ENCODE peak calls at places on chromosomes 11 and 22, in four cellular contexts. One of them, this sample, is unnamed.

GRCh38 chr22:24433868-24434471 is 6.6 kb downstream of the ADORA2A start:
- DNase-seq in HepG2: no peak
- DNase-seq in neuronal stem cell: no peak
- DNase-seq in PC-3: peak; percentile 59
- DNase-seq in this sample: peak; percentile 47

GRCh38 chr22:49324527-49325491 is 502.9 kb downstream of the BRD1 start:
- DNase-seq in HepG2: no peak
- DNase-seq in neuronal stem cell: no peak
- DNase-seq in PC-3: no peak
- DNase-seq in this sample: no peak

GRCh38 chr11:7548659-7549283 is 35.0 kb downstream of the PPFIBP2 start:
- DNase-seq in HepG2: peak; percentile 25
- DNase-seq in neuronal stem cell: no peak
- DNase-seq in PC-3: peak; percentile 52
- DNase-seq in this sample: no peak

GRCh38 chr11:16195659-16196058 is 160.7 kb downstream of the SOX6 start:
- DNase-seq in HepG2: peak; percentile 8
- DNase-seq in neuronal stem cell: no peak
- DNase-seq in PC-3: peak; percentile 1
- DNase-seq in this sample: peak; percentile 16

GRCh38 chr11:11558826-11559225 is 63.0 kb downstream of the GALNT18 start:
- DNase-seq in HepG2: no peak
- DNase-seq in neuronal stem cell: no peak
- DNase-seq in PC-3: no peak
- DNase-seq in this sample: no peak

GRCh38 chr11:92501346-92501745 is 276.7 kb downstream of the FAT3 start:
- DNase-seq in HepG2: no peak
- DNase-seq in neuronal stem cell: no peak
- DNase-seq in PC-3: no peak
- DNase-seq in this sample: no peak

GRCh38 chr11:61536676-61537270 is 28.2 kb downstream of the LRRC10B start:
- DNase-seq in HepG2: peak; percentile 15
- DNase-seq in neuronal stem cell: no peak
- DNase-seq in PC-3: no peak
- DNase-seq in this sample: no peak

GRCh38 chr22:27447316-27447715 is 354.2 kb downstream of the MN1 start:
- DNase-seq in HepG2: no peak
- DNase-seq in neuronal stem cell: no peak
- DNase-seq in PC-3: no peak
- DNase-seq in this sample: no peak

GRCh38 chr11:96760306-96760705 is 370.5 kb downstream of the JRKL start:
- DNase-seq in HepG2: no peak
- DNase-seq in neuronal stem cell: no peak
- DNase-seq in PC-3: no peak
- DNase-seq in this sample: no peak

GRCh38 chr22:43233529-43233928 is 46.6 kb upstream of the TTLL12 start:
- DNase-seq in HepG2: no peak
- DNase-seq in neuronal stem cell: no peak
- DNase-seq in PC-3: no peak
- DNase-seq in this sample: no peak

GRCh38 chr11:122723106-122723505 is 67.6 kb downstream of the UBASH3B start:
- DNase-seq in HepG2: no peak
- DNase-seq in neuronal stem cell: no peak
- DNase-seq in PC-3: no peak
- DNase-seq in this sample: no peak

GRCh38 chr11:57358543-57358961 is 20.4 kb downstream of the P2RX3 start:
- DNase-seq in HepG2: no peak
- DNase-seq in neuronal stem cell: no peak
- DNase-seq in PC-3: peak; percentile 40
- DNase-seq in this sample: no peak

GRCh38 chr22:50581950-50582561 is 593 bp downstream of the CHKB start:
- DNase-seq in HepG2: no peak
- DNase-seq in neuronal stem cell: no peak
- DNase-seq in PC-3: no peak
- DNase-seq in this sample: no peak

GRCh38 chr22:28002181-28002700 is 83.2 kb upstream of the PITPNB start:
- DNase-seq in HepG2: no peak
- DNase-seq in neuronal stem cell: no peak
- DNase-seq in PC-3: no peak
- DNase-seq in this sample: no peak

GRCh38 chr11:126465573-126466287 is 110.2 kb downstream of the ST3GAL4 start:
- DNase-seq in HepG2: no peak
- DNase-seq in neuronal stem cell: no peak
- DNase-seq in PC-3: no peak
- DNase-seq in this sample: no peak

GRCh38 chr11:134124660-134125451 is 56.0 kb downstream of the JAM3 start:
- DNase-seq in HepG2: no peak
- DNase-seq in neuronal stem cell: peak; percentile 47
- DNase-seq in PC-3: no peak
- DNase-seq in this sample: peak; percentile 37

GRCh38 chr22:26499188-26499703 is 13.0 kb downstream of the TFIP11 start:
- DNase-seq in HepG2: no peak
- DNase-seq in neuronal stem cell: no peak
- DNase-seq in PC-3: no peak
- DNase-seq in this sample: no peak

GRCh38 chr22:24775769-24776492 is 1.4 kb upstream of the PIWIL3 start:
- DNase-seq in HepG2: no peak
- DNase-seq in neuronal stem cell: no peak
- DNase-seq in PC-3: peak; percentile 43
- DNase-seq in this sample: peak; percentile 33

GRCh38 chr11:72981067-72981466 is 161.1 kb downstream of the FCHSD2 start:
- DNase-seq in HepG2: no peak
- DNase-seq in neuronal stem cell: no peak
- DNase-seq in PC-3: no peak
- DNase-seq in this sample: no peak

GRCh38 chr11:122920579-122920978 is 38.0 kb downstream of the JHY start:
- DNase-seq in HepG2: no peak
- DNase-seq in neuronal stem cell: peak; percentile 15
- DNase-seq in PC-3: no peak
- DNase-seq in this sample: no peak

GRCh38 chr22:27228771-27229170 is 571.4 kb downstream of the MIAT start:
- DNase-seq in HepG2: no peak
- DNase-seq in neuronal stem cell: no peak
- DNase-seq in PC-3: no peak
- DNase-seq in this sample: no peak

GRCh38 chr11:75155570-75156422 is 4.9 kb downstream of the SLCO2B1 start:
- DNase-seq in HepG2: peak; percentile 97
- DNase-seq in neuronal stem cell: no peak
- DNase-seq in PC-3: no peak
- DNase-seq in this sample: peak; percentile 2

DNA sequence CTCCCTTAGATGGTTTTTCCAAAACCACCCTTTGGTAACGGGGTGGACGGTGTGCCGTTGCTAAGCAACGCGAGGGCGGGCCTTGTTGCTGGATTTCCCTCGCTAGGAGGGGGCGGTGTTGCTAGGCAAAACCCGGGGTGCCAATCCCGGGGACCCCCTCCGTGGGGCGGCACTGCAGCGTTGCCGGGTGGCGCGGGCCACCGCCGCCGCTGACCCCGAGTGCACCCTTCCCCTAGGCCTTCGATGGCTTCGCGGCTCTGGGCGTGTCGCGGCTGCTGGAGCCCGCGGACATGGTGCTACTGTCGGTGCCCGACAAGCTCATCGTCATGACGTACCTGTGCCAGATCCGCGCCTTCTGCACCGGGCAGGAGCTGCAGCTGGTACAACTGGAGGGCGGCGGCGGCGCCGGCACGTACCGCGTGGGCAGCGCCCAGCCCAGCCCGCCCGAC is 8.9 kb downstream of the EHBP1L1 start:
- DNase-seq in HepG2: no peak
- DNase-seq in neuronal stem cell: no peak
- DNase-seq in PC-3: no peak
- DNase-seq in this sample: no peak
- H3K36me3 ChIP-seq in HepG2: no peaks in the 10 kb centered on the region
- H3K36me3 ChIP-seq in neuronal stem cell: no peaks in the 10 kb centered on the region
- H3K36me3 ChIP-seq in PC-3: peaks cover 8% of the 10 kb centered on the region
- H3K36me3 ChIP-seq in this sample: peaks cover 33% of the 10 kb centered on the region

GRCh38 chr22:30186048-30186447 is 60.5 kb downstream of the LIF start:
- DNase-seq in HepG2: no peak
- DNase-seq in neuronal stem cell: no peak
- DNase-seq in PC-3: peak; percentile 45
- DNase-seq in this sample: no peak
- H3K27me3 ChIP-seq in HepG2: no peaks in the 10 kb centered on the region
- H3K27me3 ChIP-seq in neuronal stem cell: no peaks in the 10 kb centered on the region
- H3K27me3 ChIP-seq in PC-3: no peaks in the 10 kb centered on the region
- H3K27me3 ChIP-seq in this sample: no peaks in the 10 kb centered on the region

DNA sequence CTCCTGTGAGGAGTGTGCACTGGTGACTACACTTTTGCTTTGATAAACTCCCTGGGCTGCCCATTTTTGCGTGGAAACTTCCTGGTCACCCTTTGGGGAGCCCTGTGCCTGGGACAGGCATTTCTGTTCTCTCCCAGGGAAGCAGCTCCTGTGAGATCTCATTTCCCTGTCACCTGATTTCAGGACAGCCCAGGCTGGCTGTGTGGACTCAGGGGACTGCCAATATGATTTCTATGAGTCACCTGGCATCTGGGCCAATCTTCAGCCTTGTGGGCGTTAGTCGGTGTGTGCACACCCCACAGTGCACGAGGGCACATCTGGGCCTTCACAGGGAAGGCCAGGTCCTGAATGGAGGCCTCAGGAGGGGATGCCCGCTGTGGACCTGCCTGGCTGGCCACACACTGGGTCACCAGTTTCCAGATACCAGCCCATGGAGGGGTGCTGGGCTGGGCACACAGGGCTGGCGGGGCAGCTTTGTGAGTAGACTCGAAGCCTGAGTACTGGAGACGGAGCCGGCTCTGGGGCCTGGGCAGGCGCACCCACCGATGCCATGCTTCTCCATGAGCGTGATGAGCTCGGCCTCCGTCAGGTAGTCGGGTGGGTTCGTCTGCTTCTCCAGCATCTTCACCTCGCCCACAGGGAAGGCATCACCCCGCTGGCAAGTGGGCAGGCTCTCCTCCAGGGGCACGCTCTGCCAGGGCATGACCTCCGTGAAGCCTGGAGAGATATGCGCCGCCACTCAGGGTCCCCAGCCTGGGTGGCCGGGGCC is 9.4 kb upstream of the PPM1F start:
- DNase-seq in HepG2: no peak
- DNase-seq in neuronal stem cell: no peak
- DNase-seq in PC-3: peak; percentile 65
- DNase-seq in this sample: peak; percentile 41
- H3K36me3 ChIP-seq in HepG2: peaks cover 21% of the 10 kb centered on the region
- H3K36me3 ChIP-seq in neuronal stem cell: peaks cover 68% of the 10 kb centered on the region
- H3K36me3 ChIP-seq in PC-3: no peaks in the 10 kb centered on the region
- H3K36me3 ChIP-seq in this sample: peaks cover 83% of the 10 kb centered on the region

DNA sequence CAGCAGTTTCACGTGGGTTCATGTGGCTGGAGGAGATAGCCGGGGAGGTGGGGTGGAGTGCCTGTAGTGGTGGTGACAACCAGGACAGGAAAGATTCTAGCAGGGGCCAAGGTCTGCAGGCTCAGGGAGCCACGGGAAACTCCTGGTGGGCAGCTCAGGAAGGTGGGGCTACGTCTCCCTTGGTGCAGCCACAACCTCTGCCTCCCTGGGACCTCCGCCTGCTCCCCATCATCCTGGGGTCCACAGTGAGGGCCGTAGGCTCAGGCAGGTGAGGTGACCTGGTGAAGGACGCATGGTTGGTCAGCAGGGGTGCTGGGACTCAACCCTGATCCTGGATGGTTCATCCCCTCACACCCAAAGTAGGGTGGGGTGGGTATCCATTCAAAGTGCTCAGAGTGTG is 524.1 kb downstream of the TBC1D22A start:
- DNase-seq in HepG2: no peak
- DNase-seq in neuronal stem cell: no peak
- DNase-seq in PC-3: no peak
- DNase-seq in this sample: no peak
- H3K27me3 ChIP-seq in HepG2: peaks cover 2% of the 10 kb centered on the region
- H3K27me3 ChIP-seq in neuronal stem cell: no peaks in the 10 kb centered on the region
- H3K27me3 ChIP-seq in PC-3: no peaks in the 10 kb centered on the region
- H3K27me3 ChIP-seq in this sample: no peaks in the 10 kb centered on the region

DNA sequence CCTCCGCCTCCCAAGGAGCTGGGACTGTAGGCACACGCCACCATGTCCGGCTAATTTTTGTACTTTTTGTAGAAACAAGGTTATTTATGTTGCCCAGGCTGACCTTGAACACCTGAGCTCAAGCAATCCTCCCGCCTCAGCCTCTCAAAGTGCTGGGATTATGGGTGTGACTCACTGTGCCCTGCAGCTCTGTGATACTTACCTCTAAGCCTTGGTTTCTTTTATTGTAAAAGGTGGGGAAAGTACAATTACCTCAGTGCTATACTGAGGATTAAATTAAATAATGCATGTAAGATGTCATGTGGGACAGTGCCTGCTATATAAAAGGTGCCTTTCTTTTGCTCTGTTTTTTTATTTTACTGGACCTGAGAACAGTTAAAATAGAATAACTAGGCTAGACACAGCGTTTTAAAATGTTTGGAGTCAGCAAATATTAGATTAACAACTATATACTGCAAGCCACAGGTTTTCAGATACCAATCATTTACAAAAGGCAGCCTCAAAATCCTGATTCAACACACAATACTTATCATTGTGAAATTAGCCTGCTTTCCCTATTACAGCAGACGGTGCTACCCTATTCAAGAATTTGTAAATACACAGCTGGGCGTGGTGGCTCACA is 30.0 kb downstream of the PRR14L start:
- DNase-seq in HepG2: no peak
- DNase-seq in neuronal stem cell: no peak
- DNase-seq in PC-3: no peak
- DNase-seq in this sample: no peak
- H3K36me3 ChIP-seq in HepG2: peaks cover 11% of the 10 kb centered on the region
- H3K36me3 ChIP-seq in neuronal stem cell: peaks cover 26% of the 10 kb centered on the region
- H3K36me3 ChIP-seq in PC-3: peaks cover 23% of the 10 kb centered on the region
- H3K36me3 ChIP-seq in this sample: peaks cover 52% of the 10 kb centered on the region

DNA sequence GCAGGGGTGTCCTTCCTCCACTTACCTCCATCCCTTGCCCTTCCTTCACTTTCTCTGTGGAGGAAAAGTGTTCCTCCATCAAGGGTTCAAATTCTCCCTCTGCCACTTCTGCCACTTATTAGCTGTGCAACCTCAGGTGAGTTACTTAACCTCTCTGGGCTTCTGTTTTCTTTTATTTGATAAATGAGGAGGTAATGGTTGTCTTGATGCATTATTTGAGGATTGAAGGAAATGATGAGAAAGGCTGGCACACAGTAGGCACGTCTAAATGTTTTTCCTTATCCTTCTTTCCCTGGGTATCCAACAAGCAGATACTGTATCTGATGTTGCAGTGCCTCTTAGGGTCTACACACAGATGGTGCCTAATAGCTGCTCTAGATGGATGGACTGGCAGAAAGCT is 14.3 kb upstream of the ALX4 start:
- DNase-seq in HepG2: no peak
- DNase-seq in neuronal stem cell: no peak
- DNase-seq in PC-3: no peak
- DNase-seq in this sample: no peak
- H3K27me3 ChIP-seq in HepG2: peaks cover 6% of the 10 kb centered on the region
- H3K27me3 ChIP-seq in neuronal stem cell: peaks cover 90% of the 10 kb centered on the region
- H3K27me3 ChIP-seq in PC-3: peaks cover 88% of the 10 kb centered on the region
- H3K27me3 ChIP-seq in this sample: peaks cover 78% of the 10 kb centered on the region